ENCODE peak calls at places on chromosome 2, in six cellular contexts. U, W, O, S, X and B are unnamed samples.
A peak's percentile ranks its signal among the peaks of the same experiment; 100 is the strongest.

GRCh38 chr2:48448274-48449061 is 81.5 kb upstream of the STON1 start:
- DNase-seq in U (peak; percentile 71), W (no peak), O (no peak), S (peak; percentile 89), X (no peak), B (peak; percentile 45)

GRCh38 chr2:69581774-69582581 is 61.6 kb downstream of the AAK1 start:
- DNase-seq in U (peak; percentile 58), W (no peak), O (no peak), S (peak; percentile 46), X (no peak), B (peak; percentile 56)

GRCh38 chr2:63598971-63599370 is 10.2 kb downstream of the MDH1 start:
- DNase-seq in U (no peak), W (no peak), O (no peak), S (no peak), X (no peak), B (no peak)

GRCh38 chr2:182685552-182685951 is 30.5 kb upstream of the DNAJC10 start:
- DNase-seq in U (no peak), W (no peak), O (no peak), S (no peak), X (no peak), B (no peak)

GRCh38 chr2:239316562-239317465 is 84.0 kb downstream of the HDAC4 start:
- DNase-seq in U (peak; percentile 41), W (no peak), O (peak; percentile 32), S (no peak), X (peak; percentile 17), B (no peak)

GRCh38 chr2:164737612-164738081 is 104.0 kb downstream of the COBLL1 start:
- DNase-seq in U (peak; percentile 52), W (peak; percentile 67), O (peak; percentile 55), S (peak; percentile 66), X (peak; percentile 77), B (peak; percentile 94)

GRCh38 chr2:133821107-133821760 is 253.0 kb upstream of the NCKAP5 start:
- DNase-seq in U (peak; percentile 84), W (no peak), O (no peak), S (peak; percentile 53), X (no peak), B (no peak)

GRCh38 chr2:232927793-232928563 is 57.9 kb downstream of the SNORC start:
- DNase-seq in U (no peak), W (peak; percentile 53), O (peak; percentile 59), S (no peak), X (no peak), B (no peak)

GRCh38 chr2:238381341-238382130 is 45.2 kb upstream of the ASB1 start:
- DNase-seq in U (no peak), W (no peak), O (no peak), S (no peak), X (no peak), B (no peak)

GRCh38 chr2:119327431-119327830 is 39.2 kb downstream of the C2orf76 start:
- DNase-seq in U (no peak), W (no peak), O (no peak), S (no peak), X (no peak), B (no peak)

GRCh38 chr2:173978447-173978846 is 13.3 kb upstream of the SP3 start:
- DNase-seq in U (peak; percentile 36), W (no peak), O (no peak), S (no peak), X (no peak), B (peak; percentile 34)

GRCh38 chr2:133993160-133993559 is 260.7 kb upstream of the MGAT5 start:
- DNase-seq in U (no peak), W (no peak), O (no peak), S (no peak), X (no peak), B (no peak)

GRCh38 chr2:1591978-1592907 is 152.1 kb downstream of the PXDN start:
- DNase-seq in U (peak; percentile 77), W (peak; percentile 46), O (peak; percentile 83), S (peak; percentile 79), X (peak; percentile 91), B (peak; percentile 54)

GRCh38 chr2:173104156-173104555 is 28.5 kb downstream of the MAP3K20 start:
- DNase-seq in U (no peak), W (no peak), O (no peak), S (no peak), X (no peak), B (no peak)

DNA sequence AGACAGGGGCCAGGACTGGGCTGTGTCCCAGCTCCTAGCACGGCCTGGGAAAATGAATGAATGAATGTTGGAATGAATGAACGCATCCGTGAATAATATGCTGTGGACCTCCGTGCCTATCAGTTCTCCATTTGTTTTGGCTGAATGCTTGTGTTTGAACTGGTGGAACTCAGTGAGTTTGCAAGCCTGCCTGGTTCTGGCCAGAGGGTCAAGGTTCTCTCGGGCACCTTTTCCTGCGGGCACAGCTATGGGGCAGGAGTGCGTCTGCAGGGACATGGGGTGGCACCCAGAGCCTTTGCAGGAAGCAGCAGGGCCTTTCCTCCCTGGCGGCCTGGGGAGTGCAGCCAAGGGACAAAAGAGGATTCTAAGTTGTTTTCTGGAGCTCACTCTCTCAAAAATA is 17.6 kb upstream of the PDIA6 start:
- DNase-seq in U (no peak), W (no peak), O (no peak), S (no peak), X (no peak), B (no peak)
- H4K91ac ChIP-seq in U (no peak overlapping the region), W (no peak overlapping the region), O (no peak overlapping the region), S (no peak overlapping the region), X (no peak overlapping the region), B (no peak overlapping the region)

GRCh38 chr2:8685697-8686358 is 4.0 kb downstream of the ID2 start:
- DNase-seq in U (peak; percentile 25), W (peak; percentile 77), O (peak; percentile 97), S (peak; percentile 38), X (peak; percentile 74), B (peak; percentile 71)
- H3K4ac ChIP-seq in U (no peak overlapping the region), W (peak overlapping the region; percentile 48), O (no peak overlapping the region), S (no peak overlapping the region), X (no peak overlapping the region), B (peak overlapping the region; percentile 22)

GRCh38 chr2:38633895-38634294 is 31.2 kb upstream of the HNRNPLL start:
- DNase-seq in U (no peak), W (no peak), O (no peak), S (no peak), X (no peak), B (no peak)
- H4K91ac ChIP-seq in U (no peak overlapping the region), W (no peak overlapping the region), O (no peak overlapping the region), S (no peak overlapping the region), X (no peak overlapping the region), B (no peak overlapping the region)

DNA sequence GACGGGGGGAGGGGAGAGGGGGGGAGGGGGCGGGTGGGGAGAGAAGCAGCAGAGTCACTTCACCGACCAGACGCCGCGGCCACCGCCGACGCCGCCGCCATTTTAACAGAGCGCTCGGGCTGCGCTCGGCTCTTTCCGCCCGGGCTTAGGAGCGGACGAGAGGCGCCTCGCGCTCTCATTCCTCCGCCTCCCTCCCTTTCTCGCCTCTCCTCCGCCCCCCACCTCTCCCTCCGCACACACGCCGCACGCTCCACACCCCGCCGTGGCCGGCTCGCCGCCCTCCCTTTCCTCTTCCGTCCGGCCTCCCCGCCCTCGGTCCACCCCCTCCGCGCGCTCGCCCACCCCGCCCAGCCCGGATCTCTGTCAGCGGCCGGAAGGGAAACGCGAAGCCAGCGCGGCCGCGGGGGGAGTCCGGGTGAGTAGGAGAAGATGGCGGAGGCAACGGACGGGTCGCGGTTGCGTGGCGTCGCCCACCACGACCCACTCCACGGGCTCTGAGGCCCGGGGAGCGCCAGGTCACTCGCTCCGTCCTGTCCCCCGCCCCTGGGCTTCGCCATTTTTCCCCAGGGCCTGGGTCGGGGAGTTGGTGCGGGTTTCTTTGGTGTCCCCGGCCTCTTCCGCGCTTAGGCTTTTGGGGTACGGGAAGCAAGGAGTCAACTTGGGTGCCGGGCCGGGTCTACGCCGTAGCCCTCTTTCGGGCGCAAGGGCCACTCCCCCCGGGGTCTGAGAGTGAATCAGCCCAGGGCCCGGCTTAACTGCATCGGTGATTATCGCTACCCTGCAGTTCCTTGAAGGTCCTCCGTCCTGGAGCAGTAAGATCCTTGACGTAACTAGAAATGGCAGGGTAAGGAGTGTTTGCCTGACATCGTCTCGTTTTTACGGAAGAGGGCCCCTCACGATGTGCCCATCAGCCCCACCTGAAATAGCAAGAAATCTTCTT is at the start of gene USP34:
- DNase-seq in U (peak; percentile 95), W (peak; percentile 90), O (peak; percentile 83), S (peak; percentile 97), X (peak; percentile 91), B (peak; percentile 90)
- H3K4ac ChIP-seq in U (peak within 1 kb of the TSS; percentile 95), W (no peak within 1 kb of the TSS), O (peak within 1 kb of the TSS; percentile 78), S (peak within 1 kb of the TSS; percentile 92), X (no peak within 1 kb of the TSS), B (peak within 1 kb of the TSS; percentile 98)

DNA sequence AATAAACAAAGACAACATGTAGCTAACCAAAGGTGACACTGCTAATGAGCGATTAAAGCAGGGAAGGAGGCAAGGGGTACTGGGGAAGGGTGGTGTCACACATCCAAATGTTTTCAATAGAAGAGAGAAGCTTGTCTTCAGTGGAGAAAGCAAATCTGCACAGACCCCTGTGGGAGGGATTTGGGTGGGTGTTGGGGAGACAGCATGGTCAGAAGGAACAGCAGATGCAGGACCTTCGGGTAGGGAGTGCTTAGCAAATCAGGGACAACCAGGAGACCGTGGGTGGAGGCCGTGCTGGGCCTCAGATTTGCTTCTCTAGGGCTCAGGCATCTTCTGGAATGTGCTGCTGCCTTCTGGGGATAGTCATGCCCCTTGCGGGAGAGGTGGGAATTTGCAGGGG is 185.3 kb upstream of the RAB6C start:
- DNase-seq in U (no peak), W (no peak), O (no peak), S (no peak), X (no peak), B (no peak)
- H4K91ac ChIP-seq in U (no peak overlapping the region), W (no peak overlapping the region), O (no peak overlapping the region), S (no peak overlapping the region), X (no peak overlapping the region), B (no peak overlapping the region)

GRCh38 chr2:108719149-108720044 is at the start of gene RANBP2:
- DNase-seq in U (peak; percentile 99), W (peak; percentile 94), O (peak; percentile 95), S (peak; percentile 98), X (peak; percentile 97), B (peak; percentile 99)
- H3K4ac ChIP-seq in U (peak within 1 kb of the TSS; percentile 94), W (no peak within 1 kb of the TSS), O (peak within 1 kb of the TSS; percentile 55), S (no peak within 1 kb of the TSS), X (no peak within 1 kb of the TSS), B (peak within 1 kb of the TSS; percentile 82)